ENCODE peak calls at places on chromosomes 5 and 9, in nine cellular contexts. A is A549; G is vagina; E is lung; I is heart left ventricle; W is CD8-positive, alpha-beta T cell; Z is body of pancreas; H is CD8-positive, alpha-beta memory T cell; D is Panc1. X is an unnamed sample.

GRCh38 chr9:107422189-107422802 is 67.3 kb downstream of the KLF4 start:
- DNase-seq in A (peak; percentile 81), G (no peak), E (peak; percentile 75), I (peak; percentile 54), W (no peak), Z (peak; percentile 65), H (no peak), D (no peak), X (peak; percentile 44)

GRCh38 chr5:173926359-173926758 is 38.2 kb downstream of the CPEB4 start:
- DNase-seq in A (no peak), G (no peak), E (no peak), I (peak; percentile 52), W (no peak), Z (no peak), H (no peak), D (peak; percentile 57), X (no peak)

GRCh38 chr5:141876628-141877477 is 1.4 kb downstream of the PCDH1 start:
- DNase-seq in A (peak; percentile 17), G (no peak), E (no peak), I (no peak), W (no peak), Z (peak; percentile 55), H (no peak), D (no peak), X (no peak)

GRCh38 chr5:127979475-127979874 is 104.1 kb upstream of the SLC12A2 start:
- DNase-seq in A (no peak), G (no peak), E (no peak), I (no peak), W (no peak), Z (no peak), H (no peak), D (no peak), X (no peak)

GRCh38 chr9:123033864-123034598 is 564 bp downstream of the GPR21 start:
- DNase-seq in A (no peak), G (no peak), E (no peak), I (no peak), W (no peak), Z (no peak), H (no peak), D (no peak), X (no peak)

GRCh38 chr5:6714221-6715041 is 1.2 kb downstream of the TENT4A start:
- DNase-seq in A (peak; percentile 16), G (no peak), E (peak; percentile 29), I (peak; percentile 48), W (no peak), Z (no peak), H (peak; percentile 39), D (no peak), X (peak; percentile 38)

GRCh38 chr5:55575815-55576583 is 41.2 kb upstream of the PLPP1 start:
- DNase-seq in A (peak; percentile 75), G (peak; percentile 77), E (no peak), I (no peak), W (no peak), Z (no peak), H (no peak), D (no peak), X (no peak)

GRCh38 chr9:110828148-110828730 is 159.6 kb downstream of the MUSK start:
- DNase-seq in A (no peak), G (no peak), E (no peak), I (peak; percentile 48), W (no peak), Z (no peak), H (no peak), D (no peak), X (no peak)

GRCh38 chr5:64869419-64869818 is 100.7 kb downstream of the CWC27 start:
- DNase-seq in A (peak; percentile 2), G (no peak), E (no peak), I (no peak), W (no peak), Z (no peak), H (no peak), D (no peak), X (no peak)

GRCh38 chr9:115004535-115004934 is 74.1 kb upstream of the TNFSF8 start:
- DNase-seq in A (no peak), G (no peak), E (no peak), I (no peak), W (no peak), Z (no peak), H (no peak), D (no peak), X (no peak)

GRCh38 chr9:70747335-70747734 is 332.9 kb upstream of the KLF9 start:
- DNase-seq in A (no peak), G (no peak), E (no peak), I (no peak), W (no peak), Z (no peak), H (no peak), D (no peak), X (no peak)

DNA sequence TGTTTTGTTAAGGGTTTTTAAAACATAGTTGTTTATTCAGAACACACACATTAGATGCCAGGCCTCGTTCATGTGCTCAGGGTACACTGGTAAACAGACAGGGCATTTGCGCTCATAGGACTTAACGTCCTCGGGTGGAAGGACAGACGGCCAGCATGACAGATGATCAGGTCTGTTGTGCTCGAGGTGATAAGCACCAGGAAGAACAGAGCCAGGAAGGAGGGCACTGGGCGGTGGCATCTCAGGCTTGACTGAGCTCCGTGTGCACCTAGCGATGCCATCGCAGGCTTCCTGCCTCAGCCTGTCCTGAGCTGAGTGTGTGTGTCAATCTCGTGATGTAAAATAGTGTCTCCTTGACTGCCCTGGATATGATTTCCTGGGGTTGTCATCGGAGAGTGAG is 96.5 kb downstream of the EHMT1 start:
- DNase-seq in A (no peak), G (no peak), E (no peak), I (no peak), W (no peak), Z (no peak), H (no peak), D (no peak), X (no peak)
- H3K9me3 ChIP-seq in A (peaks cover 19% of the 10 kb centered on the region), G (no peaks in the 10 kb centered on the region), E (peaks cover 14% of the 10 kb centered on the region), I (peaks cover 4% of the 10 kb centered on the region), W (peaks cover 19% of the 10 kb centered on the region), Z (no peaks in the 10 kb centered on the region), H (peaks cover 27% of the 10 kb centered on the region), D (no peaks in the 10 kb centered on the region), X (peaks cover 4% of the 10 kb centered on the region)

DNA sequence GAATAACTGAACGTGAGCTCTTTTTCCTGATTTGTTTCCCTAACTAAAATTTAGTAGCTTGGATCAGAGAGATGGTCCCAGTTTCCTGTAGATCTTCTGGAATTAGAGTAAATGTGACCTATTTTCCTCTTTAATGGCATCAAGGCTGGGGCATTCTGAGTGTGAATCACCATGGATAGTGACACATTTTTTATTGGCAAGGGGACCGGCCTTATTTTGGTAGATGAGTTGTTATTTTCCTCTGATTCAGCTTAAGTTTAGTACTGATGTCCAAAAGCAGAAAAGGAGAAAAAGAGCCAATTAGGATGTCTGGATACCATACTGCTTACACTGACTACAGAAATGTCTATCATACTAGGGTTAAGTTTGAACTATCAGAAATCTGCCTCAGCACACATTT is 68.1 kb downstream of the RNF38 start:
- DNase-seq in A (no peak), G (no peak), E (no peak), I (no peak), W (no peak), Z (no peak), H (no peak), D (no peak), X (no peak)
- H3K9me3 ChIP-seq in A (no peaks in the 10 kb centered on the region), G (no peaks in the 10 kb centered on the region), E (no peaks in the 10 kb centered on the region), I (no peaks in the 10 kb centered on the region), W (no peaks in the 10 kb centered on the region), Z (no peaks in the 10 kb centered on the region), H (no peaks in the 10 kb centered on the region), D (no peaks in the 10 kb centered on the region), X (no peaks in the 10 kb centered on the region)

GRCh38 chr9:81071108-81071507 is 618.2 kb downstream of the TLE1 start:
- DNase-seq in A (no peak), G (no peak), E (no peak), I (no peak), W (no peak), Z (no peak), H (no peak), D (no peak), X (no peak)

GRCh38 chr9:81069038-81069795 is 620.1 kb downstream of the TLE1 start:
- DNase-seq in A (no peak), G (no peak), E (no peak), I (no peak), W (no peak), Z (no peak), H (no peak), D (no peak), X (no peak)

GRCh38 chr9:81072758-81073157 is 616.6 kb downstream of the TLE1 start:
- DNase-seq in A (no peak), G (no peak), E (no peak), I (no peak), W (no peak), Z (no peak), H (no peak), D (no peak), X (no peak)

GRCh38 chr9:81069923-81070322 is 619.4 kb downstream of the TLE1 start:
- DNase-seq in A (no peak), G (no peak), E (no peak), I (no peak), W (no peak), Z (no peak), H (no peak), D (no peak), X (no peak)

GRCh38 chr9:81070689-81071088 is 618.7 kb downstream of the TLE1 start:
- DNase-seq in A (no peak), G (no peak), E (no peak), I (no peak), W (no peak), Z (no peak), H (no peak), D (no peak), X (no peak)
- H3K9me3 ChIP-seq in A (no peaks in the 10 kb centered on the region), G (no peaks in the 10 kb centered on the region), E (no peaks in the 10 kb centered on the region), I (no peaks in the 10 kb centered on the region), W (no peaks in the 10 kb centered on the region), Z (no peaks in the 10 kb centered on the region), H (no peaks in the 10 kb centered on the region), D (peaks cover 2% of the 10 kb centered on the region), X (no peaks in the 10 kb centered on the region)

GRCh38 chr5:81426347-81426746 is 32.4 kb upstream of the ACOT12 start:
- DNase-seq in A (no peak), G (no peak), E (no peak), I (no peak), W (no peak), Z (no peak), H (no peak), D (no peak), X (no peak)

GRCh38 chr5:81424728-81425127 is 30.8 kb upstream of the ACOT12 start:
- DNase-seq in A (no peak), G (no peak), E (no peak), I (no peak), W (no peak), Z (no peak), H (no peak), D (no peak), X (no peak)

GRCh38 chr5:81425569-81425968 is 31.6 kb upstream of the ACOT12 start:
- DNase-seq in A (peak; percentile 40), G (no peak), E (no peak), I (no peak), W (no peak), Z (no peak), H (peak; percentile 49), D (no peak), X (no peak)

GRCh38 chr5:81420039-81420667 is 26.2 kb upstream of the ACOT12 start:
- DNase-seq in A (peak; percentile 69), G (no peak), E (no peak), I (no peak), W (no peak), Z (no peak), H (no peak), D (peak; percentile 85), X (peak; percentile 92)

DNA sequence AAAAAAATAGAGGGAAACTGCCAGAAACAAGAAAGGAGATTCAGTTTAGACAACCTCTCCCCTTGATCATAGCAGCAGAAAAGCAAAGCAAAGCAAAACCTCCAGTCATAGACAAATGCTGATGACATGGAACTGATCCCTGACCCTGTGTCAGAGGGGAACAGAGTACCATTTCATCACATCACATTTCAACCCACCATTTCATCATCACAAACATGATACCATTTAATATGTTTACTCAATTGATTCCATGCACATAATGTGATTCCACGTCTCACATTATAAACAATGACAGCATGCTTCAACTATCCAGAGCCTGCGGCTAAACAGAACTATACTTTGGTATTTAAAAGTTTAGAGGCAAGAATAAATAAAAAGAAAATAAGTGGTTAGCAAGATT is 28.7 kb upstream of the ACOT12 start:
- DNase-seq in A (peak; percentile 69), G (no peak), E (no peak), I (no peak), W (no peak), Z (no peak), H (no peak), D (peak; percentile 97), X (peak; percentile 92)
- H3K9me3 ChIP-seq in A (no peaks in the 10 kb centered on the region), G (no peaks in the 10 kb centered on the region), E (no peaks in the 10 kb centered on the region), I (no peaks in the 10 kb centered on the region), W (no peaks in the 10 kb centered on the region), Z (no peaks in the 10 kb centered on the region), H (no peaks in the 10 kb centered on the region), D (no peaks in the 10 kb centered on the region), X (no peaks in the 10 kb centered on the region)

X was measured in SJSA1.